ENCODE peak calls at places on chromosomes 16 and 17, in eight cellular contexts. One of them, this sample, is unnamed.

GRCh38 chr16:69771651-69771967 is 9.5 kb downstream of the WWP2 start:
- DNase-seq in upper lobe of right lung: no peak
- DNase-seq in kidney glomerular epithelial cell: no peak
- DNase-seq in mammary epithelial cell: no peak
- DNase-seq in HAP-1: no peak
- DNase-seq in breast epithelium: no peak
- DNase-seq in MG63: no peak
- DNase-seq in posterior cingulate gyrus: no peak
- DNase-seq in this sample: no peak

GRCh38 chr17:42560246-42560645 is 1.7 kb upstream of the COASY start:
- DNase-seq in MG63: no peak
- DNase-seq in HAP-1: no peak
- DNase-seq in kidney glomerular epithelial cell: no peak
- DNase-seq in upper lobe of right lung: no peak
- DNase-seq in mammary epithelial cell: no peak
- DNase-seq in posterior cingulate gyrus: no peak
- DNase-seq in breast epithelium: no peak
- DNase-seq in this sample: no peak

GRCh38 chr17:66518677-66519076 is 216.3 kb downstream of the PRKCA start:
- DNase-seq in upper lobe of right lung: no peak
- DNase-seq in MG63: no peak
- DNase-seq in kidney glomerular epithelial cell: no peak
- DNase-seq in HAP-1: no peak
- DNase-seq in mammary epithelial cell: no peak
- DNase-seq in breast epithelium: no peak
- DNase-seq in posterior cingulate gyrus: no peak
- DNase-seq in this sample: no peak

GRCh38 chr17:58996968-58997367 is 109.7 kb downstream of the TRIM37 start:
- DNase-seq in breast epithelium: no peak
- DNase-seq in HAP-1: no peak
- DNase-seq in MG63: no peak
- DNase-seq in upper lobe of right lung: no peak
- DNase-seq in mammary epithelial cell: no peak
- DNase-seq in kidney glomerular epithelial cell: no peak
- DNase-seq in posterior cingulate gyrus: no peak
- DNase-seq in this sample: no peak

GRCh38 chr17:66948061-66948750 is 16.3 kb upstream of the CACNG4 start:
- DNase-seq in MG63: no peak
- DNase-seq in breast epithelium: no peak
- DNase-seq in posterior cingulate gyrus: no peak
- DNase-seq in HAP-1: no peak
- DNase-seq in upper lobe of right lung: peak
- DNase-seq in kidney glomerular epithelial cell: no peak
- DNase-seq in mammary epithelial cell: no peak
- DNase-seq in this sample: no peak

GRCh38 chr16:87457724-87458423 is 35.0 kb downstream of the ZCCHC14 start:
- DNase-seq in posterior cingulate gyrus: no peak
- DNase-seq in upper lobe of right lung: peak
- DNase-seq in breast epithelium: no peak
- DNase-seq in mammary epithelial cell: peak
- DNase-seq in MG63: peak
- DNase-seq in HAP-1: no peak
- DNase-seq in kidney glomerular epithelial cell: peak
- DNase-seq in this sample: no peak

GRCh38 chr17:80931421-80932265 is 60.0 kb upstream of the CHMP6 start:
- DNase-seq in mammary epithelial cell: peak
- DNase-seq in HAP-1: no peak
- DNase-seq in breast epithelium: no peak
- DNase-seq in upper lobe of right lung: peak
- DNase-seq in kidney glomerular epithelial cell: peak
- DNase-seq in MG63: peak
- DNase-seq in posterior cingulate gyrus: no peak
- DNase-seq in this sample: no peak

GRCh38 chr17:18119938-18120337 is 11.4 kb downstream of the MYO15A start:
- DNase-seq in MG63: no peak
- DNase-seq in mammary epithelial cell: no peak
- DNase-seq in kidney glomerular epithelial cell: no peak
- DNase-seq in upper lobe of right lung: no peak
- DNase-seq in breast epithelium: no peak
- DNase-seq in posterior cingulate gyrus: no peak
- DNase-seq in HAP-1: no peak
- DNase-seq in this sample: no peak

GRCh38 chr17:30969989-30970680 is 704 bp upstream of the RNF135 start:
- DNase-seq in upper lobe of right lung: no peak
- DNase-seq in mammary epithelial cell: peak
- DNase-seq in MG63: peak
- DNase-seq in posterior cingulate gyrus: no peak
- DNase-seq in HAP-1: peak
- DNase-seq in kidney glomerular epithelial cell: peak
- DNase-seq in breast epithelium: peak
- DNase-seq in this sample: no peak

GRCh38 chr17:1186214-1186820 is 6.5 kb upstream of the ABR start:
- DNase-seq in kidney glomerular epithelial cell: no peak
- DNase-seq in HAP-1: no peak
- DNase-seq in posterior cingulate gyrus: no peak
- DNase-seq in MG63: peak
- DNase-seq in upper lobe of right lung: no peak
- DNase-seq in mammary epithelial cell: peak
- DNase-seq in breast epithelium: no peak
- DNase-seq in this sample: no peak

GRCh38 chr17:12388206-12388605 is 277.5 kb upstream of the MYOCD start:
- DNase-seq in breast epithelium: no peak
- DNase-seq in HAP-1: no peak
- DNase-seq in upper lobe of right lung: no peak
- DNase-seq in mammary epithelial cell: no peak
- DNase-seq in kidney glomerular epithelial cell: peak
- DNase-seq in MG63: peak
- DNase-seq in posterior cingulate gyrus: no peak
- DNase-seq in this sample: no peak

GRCh38 chr16:49492896-49493620 is 119.5 kb downstream of the C16orf78 start:
- DNase-seq in HAP-1: no peak
- DNase-seq in kidney glomerular epithelial cell: no peak
- DNase-seq in MG63: no peak
- DNase-seq in upper lobe of right lung: peak
- DNase-seq in mammary epithelial cell: no peak
- DNase-seq in posterior cingulate gyrus: peak
- DNase-seq in breast epithelium: no peak
- DNase-seq in this sample: no peak

GRCh38 chr16:7025616-7026190 is 306.9 kb upstream of the RBFOX1 start:
- DNase-seq in HAP-1: peak
- DNase-seq in upper lobe of right lung: peak
- DNase-seq in breast epithelium: peak
- DNase-seq in posterior cingulate gyrus: peak
- DNase-seq in mammary epithelial cell: no peak
- DNase-seq in MG63: peak
- DNase-seq in kidney glomerular epithelial cell: peak
- DNase-seq in this sample: no peak

GRCh38 chr17:7889166-7889584 is 586 bp downstream of the CHD3 start:
- DNase-seq in MG63: peak
- DNase-seq in mammary epithelial cell: peak
- DNase-seq in posterior cingulate gyrus: peak
- DNase-seq in HAP-1: peak
- DNase-seq in kidney glomerular epithelial cell: peak
- DNase-seq in breast epithelium: peak
- DNase-seq in upper lobe of right lung: peak
- DNase-seq in this sample: no peak

GRCh38 chr17:47188266-47188665 is 829 bp downstream of the CDC27 start:
- DNase-seq in mammary epithelial cell: peak
- DNase-seq in MG63: peak
- DNase-seq in posterior cingulate gyrus: no peak
- DNase-seq in HAP-1: peak
- DNase-seq in breast epithelium: no peak
- DNase-seq in kidney glomerular epithelial cell: peak
- DNase-seq in upper lobe of right lung: no peak
- DNase-seq in this sample: no peak

GRCh38 chr16:28218109-28218508 is 6.3 kb upstream of the XPO6 start:
- DNase-seq in HAP-1: peak
- DNase-seq in kidney glomerular epithelial cell: peak
- DNase-seq in mammary epithelial cell: peak
- DNase-seq in MG63: peak
- DNase-seq in posterior cingulate gyrus: no peak
- DNase-seq in breast epithelium: no peak
- DNase-seq in upper lobe of right lung: no peak
- DNase-seq in this sample: no peak

GRCh38 chr17:73998246-73999220 is 204.9 kb upstream of the RPL38 start:
- DNase-seq in MG63: peak
- DNase-seq in HAP-1: peak
- DNase-seq in mammary epithelial cell: peak
- DNase-seq in kidney glomerular epithelial cell: peak
- DNase-seq in breast epithelium: peak
- DNase-seq in posterior cingulate gyrus: peak
- DNase-seq in upper lobe of right lung: peak
- DNase-seq in this sample: no peak

GRCh38 chr17:48127371-48128051 is 19.9 kb downstream of the SNX11 start:
- DNase-seq in breast epithelium: no peak
- DNase-seq in posterior cingulate gyrus: no peak
- DNase-seq in kidney glomerular epithelial cell: peak
- DNase-seq in upper lobe of right lung: no peak
- DNase-seq in MG63: peak
- DNase-seq in HAP-1: no peak
- DNase-seq in mammary epithelial cell: peak
- DNase-seq in this sample: no peak

GRCh38 chr17:59838196-59838911 is 54.4 kb downstream of the TUBD1 start:
- DNase-seq in posterior cingulate gyrus: no peak
- DNase-seq in MG63: no peak
- DNase-seq in mammary epithelial cell: no peak
- DNase-seq in breast epithelium: no peak
- DNase-seq in upper lobe of right lung: no peak
- DNase-seq in HAP-1: peak
- DNase-seq in kidney glomerular epithelial cell: peak
- DNase-seq in this sample: no peak

GRCh38 chr16:68179196-68179795 is 56.6 kb downstream of the ESRP2 start:
- DNase-seq in MG63: no peak
- DNase-seq in kidney glomerular epithelial cell: no peak
- DNase-seq in upper lobe of right lung: no peak
- DNase-seq in breast epithelium: no peak
- DNase-seq in posterior cingulate gyrus: no peak
- DNase-seq in HAP-1: no peak
- DNase-seq in mammary epithelial cell: no peak
- DNase-seq in this sample: no peak

GRCh38 chr16:3656491-3657468 is 2.3 kb downstream of the DNASE1 start:
- DNase-seq in mammary epithelial cell: no peak
- DNase-seq in breast epithelium: no peak
- DNase-seq in posterior cingulate gyrus: no peak
- DNase-seq in MG63: no peak
- DNase-seq in HAP-1: no peak
- DNase-seq in kidney glomerular epithelial cell: no peak
- DNase-seq in upper lobe of right lung: peak
- DNase-seq in this sample: no peak

GRCh38 chr16:698911-699671 is 6.5 kb downstream of the FBXL16 start:
- DNase-seq in kidney glomerular epithelial cell: no peak
- DNase-seq in MG63: no peak
- DNase-seq in HAP-1: no peak
- DNase-seq in mammary epithelial cell: no peak
- DNase-seq in upper lobe of right lung: no peak
- DNase-seq in posterior cingulate gyrus: no peak
- DNase-seq in breast epithelium: no peak
- DNase-seq in this sample: no peak

GRCh38 chr16:12089492-12090161 is 113.1 kb downstream of the SNX29 start:
- DNase-seq in upper lobe of right lung: peak
- DNase-seq in breast epithelium: peak
- DNase-seq in mammary epithelial cell: no peak
- DNase-seq in HAP-1: no peak
- DNase-seq in MG63: no peak
- DNase-seq in posterior cingulate gyrus: peak
- DNase-seq in kidney glomerular epithelial cell: no peak
- DNase-seq in this sample: no peak

GRCh38 chr16:23348579-23349469 is 46.7 kb downstream of the SCNN1B start:
- DNase-seq in HAP-1: peak
- DNase-seq in upper lobe of right lung: no peak
- DNase-seq in kidney glomerular epithelial cell: no peak
- DNase-seq in mammary epithelial cell: no peak
- DNase-seq in posterior cingulate gyrus: no peak
- DNase-seq in breast epithelium: no peak
- DNase-seq in MG63: no peak
- DNase-seq in this sample: no peak

GRCh38 chr16:75065149-75065807 is 51.3 kb downstream of the LDHD start:
- DNase-seq in kidney glomerular epithelial cell: no peak
- DNase-seq in upper lobe of right lung: no peak
- DNase-seq in MG63: no peak
- DNase-seq in posterior cingulate gyrus: peak
- DNase-seq in HAP-1: peak
- DNase-seq in mammary epithelial cell: no peak
- DNase-seq in breast epithelium: no peak
- DNase-seq in this sample: peak

GRCh38 chr16:56116577-56116964 is 74.7 kb upstream of the GNAO1 start:
- DNase-seq in upper lobe of right lung: no peak
- DNase-seq in kidney glomerular epithelial cell: no peak
- DNase-seq in posterior cingulate gyrus: no peak
- DNase-seq in HAP-1: no peak
- DNase-seq in MG63: no peak
- DNase-seq in mammary epithelial cell: no peak
- DNase-seq in breast epithelium: no peak
- DNase-seq in this sample: no peak

GRCh38 chr17:29640413-29640812 is 17.7 kb upstream of the CORO6 start:
- DNase-seq in upper lobe of right lung: no peak
- DNase-seq in kidney glomerular epithelial cell: no peak
- DNase-seq in posterior cingulate gyrus: no peak
- DNase-seq in HAP-1: no peak
- DNase-seq in mammary epithelial cell: no peak
- DNase-seq in MG63: no peak
- DNase-seq in breast epithelium: no peak
- DNase-seq in this sample: no peak

GRCh38 chr17:332023-332422 is 20.6 kb downstream of the RPH3AL start:
- DNase-seq in HAP-1: no peak
- DNase-seq in upper lobe of right lung: peak
- DNase-seq in breast epithelium: no peak
- DNase-seq in mammary epithelial cell: no peak
- DNase-seq in MG63: no peak
- DNase-seq in kidney glomerular epithelial cell: no peak
- DNase-seq in posterior cingulate gyrus: peak
- DNase-seq in this sample: no peak

GRCh38 chr17:9968881-9969280 is 63.8 kb upstream of the RCVRN start:
- DNase-seq in posterior cingulate gyrus: no peak
- DNase-seq in HAP-1: no peak
- DNase-seq in mammary epithelial cell: no peak
- DNase-seq in upper lobe of right lung: no peak
- DNase-seq in breast epithelium: no peak
- DNase-seq in MG63: no peak
- DNase-seq in kidney glomerular epithelial cell: no peak
- DNase-seq in this sample: no peak

GRCh38 chr17:66309793-66310192 is 7.4 kb downstream of the PRKCA start:
- DNase-seq in posterior cingulate gyrus: no peak
- DNase-seq in kidney glomerular epithelial cell: peak
- DNase-seq in HAP-1: no peak
- DNase-seq in mammary epithelial cell: no peak
- DNase-seq in breast epithelium: no peak
- DNase-seq in upper lobe of right lung: no peak
- DNase-seq in MG63: no peak
- DNase-seq in this sample: no peak

GRCh38 chr17:68514809-68515208 is 2.6 kb downstream of the PRKAR1A start:
- DNase-seq in kidney glomerular epithelial cell: peak
- DNase-seq in upper lobe of right lung: no peak
- DNase-seq in breast epithelium: no peak
- DNase-seq in posterior cingulate gyrus: no peak
- DNase-seq in MG63: no peak
- DNase-seq in HAP-1: no peak
- DNase-seq in mammary epithelial cell: peak
- DNase-seq in this sample: no peak

GRCh38 chr17:66713533-66714042 is 121.3 kb upstream of the CACNG5 start:
- DNase-seq in upper lobe of right lung: no peak
- DNase-seq in MG63: no peak
- DNase-seq in mammary epithelial cell: no peak
- DNase-seq in HAP-1: no peak
- DNase-seq in posterior cingulate gyrus: no peak
- DNase-seq in kidney glomerular epithelial cell: no peak
- DNase-seq in breast epithelium: no peak
- DNase-seq in this sample: no peak

GRCh38 chr16:87653234-87653633 is 50.9 kb downstream of the JPH3 start:
- DNase-seq in posterior cingulate gyrus: peak
- DNase-seq in HAP-1: peak
- DNase-seq in MG63: no peak
- DNase-seq in breast epithelium: no peak
- DNase-seq in mammary epithelial cell: no peak
- DNase-seq in upper lobe of right lung: no peak
- DNase-seq in kidney glomerular epithelial cell: no peak
- DNase-seq in this sample: no peak

GRCh38 chr16:28162326-28162877 is 49.4 kb downstream of the XPO6 start:
- DNase-seq in upper lobe of right lung: no peak
- DNase-seq in HAP-1: no peak
- DNase-seq in mammary epithelial cell: no peak
- DNase-seq in MG63: no peak
- DNase-seq in kidney glomerular epithelial cell: peak
- DNase-seq in posterior cingulate gyrus: no peak
- DNase-seq in breast epithelium: no peak
- DNase-seq in this sample: no peak

This sample was measured in activated gamma-delta T cell.